ENCODE peak calls at places on chromosome 17, in six cellular contexts. Z is H1; B is naive thymus-derived CD4-positive, alpha-beta T cell; P is smooth muscle cell of the brain vasculature; M is A549; C is non-pigmented ciliary epithelial cell. D is an unnamed sample.
A peak's percentile ranks its signal among the peaks of the same experiment; 100 is the strongest.

GRCh38 chr17:8057691-8058114 is 18.8 kb downstream of the ALOX15B start:
- DNase-seq in Z (peak; percentile 56), B (peak; percentile 61), P (no peak), M (peak; percentile 97), C (peak; percentile 51), D (no peak)

GRCh38 chr17:62109924-62110323 is 44.8 kb upstream of the MED13 start:
- DNase-seq in Z (no peak), B (no peak), P (no peak), M (no peak), C (no peak), D (no peak)

GRCh38 chr17:39973496-39973895 is 7.1 kb upstream of the PSMD3 start:
- DNase-seq in Z (no peak), B (no peak), P (no peak), M (no peak), C (no peak), D (no peak)

GRCh38 chr17:41340496-41340895 is 10.1 kb downstream of the KRT33A start:
- DNase-seq in Z (peak; percentile 27), B (no peak), P (no peak), M (no peak), C (no peak), D (no peak)

GRCh38 chr17:16287563-16288027 is 65.7 kb downstream of the CENPV start:
- DNase-seq in Z (no peak), B (peak; percentile 25), P (peak; percentile 46), M (no peak), C (peak; percentile 76), D (peak; percentile 35)

GRCh38 chr17:12727076-12727750 is 61.5 kb downstream of the MYOCD start:
- DNase-seq in Z (no peak), B (no peak), P (no peak), M (no peak), C (no peak), D (no peak)

GRCh38 chr17:58278661-58279015 is 2.1 kb downstream of the MPO start:
- DNase-seq in Z (no peak), B (no peak), P (no peak), M (no peak), C (no peak), D (no peak)

GRCh38 chr17:73359987-73360410 is 48.2 kb upstream of the CDC42EP4 start:
- DNase-seq in Z (peak; percentile 81), B (no peak), P (no peak), M (no peak), C (no peak), D (no peak)

GRCh38 chr17:65564793-65565192 is 3.3 kb upstream of the AXIN2 start:
- DNase-seq in Z (no peak), B (no peak), P (no peak), M (no peak), C (no peak), D (no peak)

GRCh38 chr17:67377727-67378443 is 804 bp downstream of the PITPNC1 start:
- DNase-seq in Z (no peak), B (peak; percentile 60), P (no peak), M (peak; percentile 58), C (no peak), D (no peak)

GRCh38 chr17:64441772-64442549 is 7.0 kb upstream of the MILR1 start:
- DNase-seq in Z (no peak), B (peak; percentile 53), P (peak; percentile 24), M (no peak), C (peak; percentile 23), D (peak; percentile 23)

D was measured in GM04503.